ENCODE peak calls at places on chromosome 5, in four cellular contexts. N is psoas muscle; W is CD4-positive, CD25-positive, alpha-beta regulatory T cell; P is suprapubic skin. O is an unnamed sample.
A peak's percentile ranks its signal among the peaks of the same experiment; 100 is the strongest.

GRCh38 chr5:44388504-44389409 is 463 bp downstream of the FGF10 start:
- DNase-seq in N (peak; percentile 12), P (peak; percentile 57), W (no peak), O (no peak)

GRCh38 chr5:155316310-155316709 is 302.8 kb downstream of the KIF4B start:
- DNase-seq in N (no peak), W (no peak), P (no peak), O (no peak)

GRCh38 chr5:98563885-98564653 is 209.4 kb upstream of the RGMB start:
- DNase-seq in W (no peak), P (no peak), N (no peak), O (no peak)

GRCh38 chr5:112174959-112175594 is 244.0 kb downstream of the EPB41L4A start:
- DNase-seq in P (no peak), W (no peak), N (peak; percentile 13), O (no peak)

GRCh38 chr5:6154216-6154615 is 224.1 kb downstream of the MED10 start:
- DNase-seq in W (no peak), N (no peak), P (no peak), O (no peak)

GRCh38 chr5:20286512-20286911 is 298.5 kb upstream of the CDH18 start:
- DNase-seq in W (no peak), P (no peak), N (no peak), O (no peak)

GRCh38 chr5:126695081-126695480 is 81.9 kb upstream of the LMNB1 start:
- DNase-seq in N (no peak), W (no peak), P (no peak), O (no peak)

GRCh38 chr5:179796877-179797608 is 3.3 kb downstream of the LTC4S start:
- DNase-seq in W (no peak), N (no peak), P (no peak), O (no peak)

GRCh38 chr5:153998010-153998409 is 40.7 kb downstream of the FAM114A2 start:
- DNase-seq in P (no peak), W (no peak), N (no peak), O (no peak)

GRCh38 chr5:156819967-156820581 is 30.0 kb upstream of the PPP1R2B start:
- DNase-seq in P (no peak), W (no peak), N (no peak), O (no peak)

GRCh38 chr5:150000990-150001659 is 586 bp downstream of the HMGXB3 start:
- DNase-seq in P (peak; percentile 75), W (peak; percentile 19), N (peak; percentile 46), O (no peak)

GRCh38 chr5:139126711-139127111 is 71.5 kb downstream of the SIL1 start:
- DNase-seq in W (no peak), N (no peak), P (no peak), O (no peak)

GRCh38 chr5:74500037-74500917 is 140.3 kb downstream of the ENC1 start:
- DNase-seq in N (no peak), P (no peak), W (no peak), O (no peak)

GRCh38 chr5:150945501-150945900 is 40.7 kb upstream of the ZNF300 start:
- DNase-seq in P (no peak), N (no peak), W (no peak), O (no peak)

GRCh38 chr5:56383761-56384160 is 150.6 kb upstream of the ANKRD55 start:
- DNase-seq in P (no peak), N (no peak), W (no peak), O (no peak)

GRCh38 chr5:158923799-158924551 is 175.7 kb downstream of the EBF1 start:
- DNase-seq in W (no peak), P (no peak), N (no peak), O (no peak)

GRCh38 chr5:94725142-94725541 is 106.7 kb downstream of the SLF1 start:
- DNase-seq in W (no peak), P (no peak), N (no peak), O (no peak)

GRCh38 chr5:171309526-171310333 is 682 bp downstream of the TLX3 start:
- DNase-seq in P (no peak), N (no peak), W (no peak), O (no peak)

GRCh38 chr5:150503386-150503785 is 4.5 kb upstream of the NDST1 start:
- DNase-seq in N (no peak), W (no peak), P (no peak), O (no peak)

GRCh38 chr5:180020176-180020575 is 51.4 kb downstream of the RNF130 start:
- DNase-seq in N (no peak), W (no peak), P (no peak), O (no peak)

GRCh38 chr5:153896117-153896516 is 142.6 kb downstream of the FAM114A2 start:
- DNase-seq in W (no peak), N (no peak), P (no peak), O (no peak)

GRCh38 chr5:120532835-120533234 is 68.7 kb downstream of the PRR16 start:
- DNase-seq in P (no peak), N (no peak), W (no peak), O (no peak)

GRCh38 chr5:156527611-156528010 is 200.6 kb downstream of the SGCD start:
- DNase-seq in N (no peak), W (no peak), P (no peak), O (no peak)

GRCh38 chr5:11171236-11171635 is 410.2 kb upstream of the DAP start:
- DNase-seq in W (no peak), P (no peak), N (no peak), O (no peak)

GRCh38 chr5:172791291-172791690 is 20.3 kb upstream of the DUSP1 start:
- DNase-seq in P (peak; percentile 63), W (no peak), N (no peak), O (no peak)

GRCh38 chr5:10595305-10595677 is 31.4 kb downstream of the ANKRD33B start:
- DNase-seq in W (no peak), N (no peak), P (no peak), O (no peak)

GRCh38 chr5:88145205-88145602 is 123.4 kb downstream of the TMEM161B start:
- DNase-seq in P (peak; percentile 56), N (no peak), W (no peak), O (no peak)

GRCh38 chr5:5497132-5497748 is 74.8 kb downstream of the ICE1 start:
- DNase-seq in P (no peak), N (peak; percentile 30), W (no peak), O (no peak)

GRCh38 chr5:76196886-76197489 is 113.8 kb downstream of the SV2C start:
- DNase-seq in W (no peak), P (no peak), N (no peak), O (no peak)
- H3K4me3 ChIP-seq in W (no peak overlapping the region), P (no peak overlapping the region), N (no peak overlapping the region), O (no peak overlapping the region)

DNA sequence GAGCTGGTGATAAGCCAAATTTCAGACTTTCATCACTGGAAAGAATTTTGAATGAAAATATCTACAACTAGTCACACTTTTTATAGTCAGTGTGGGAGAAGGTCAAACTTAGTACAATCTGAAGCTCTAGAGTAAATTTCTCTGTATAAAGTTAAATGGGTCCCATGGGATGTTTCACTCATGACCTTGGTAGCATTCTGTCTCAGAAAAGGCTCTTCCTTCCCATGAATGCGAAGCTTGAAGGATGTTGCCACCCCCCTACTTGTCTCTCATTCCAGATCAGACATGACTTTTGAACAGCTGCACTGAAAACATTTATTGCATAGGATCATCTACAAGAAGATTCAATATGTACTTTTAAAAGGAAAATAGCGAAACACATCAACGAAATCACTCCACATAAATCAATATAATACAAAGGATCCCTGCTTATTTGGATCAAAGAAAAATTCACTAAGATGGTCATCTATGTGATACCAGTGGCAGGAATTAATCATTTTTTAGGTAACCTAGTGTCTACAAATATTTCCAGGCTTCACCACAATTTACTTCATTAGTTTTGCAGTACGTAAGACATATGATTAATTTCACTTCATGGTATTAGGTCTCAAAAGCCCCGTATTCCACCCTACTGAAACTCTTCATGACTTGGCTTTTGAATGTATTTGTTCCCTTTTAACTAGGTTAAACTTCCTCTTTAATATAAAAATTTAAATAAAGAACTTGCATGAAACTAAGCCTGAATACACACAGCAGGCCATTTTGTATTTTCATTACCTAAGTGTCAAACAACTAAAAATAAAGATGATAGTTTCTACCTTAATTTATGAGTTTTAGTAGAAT is 4.4 kb downstream of the ST8SIA4 start:
- DNase-seq in W (no peak), P (no peak), N (no peak), O (no peak)
- H3K4me3 ChIP-seq in W (peak overlapping the region; percentile 99), P (no peak overlapping the region), N (no peak overlapping the region), O (no peak overlapping the region)

GRCh38 chr5:1521054-1521453 is 2.7 kb downstream of the LPCAT1 start:
- DNase-seq in P (peak; percentile 34), W (no peak), N (no peak), O (no peak)
- H3K4me3 ChIP-seq in P (no peak overlapping the region), W (no peak overlapping the region), N (no peak overlapping the region), O (no peak overlapping the region)

DNA sequence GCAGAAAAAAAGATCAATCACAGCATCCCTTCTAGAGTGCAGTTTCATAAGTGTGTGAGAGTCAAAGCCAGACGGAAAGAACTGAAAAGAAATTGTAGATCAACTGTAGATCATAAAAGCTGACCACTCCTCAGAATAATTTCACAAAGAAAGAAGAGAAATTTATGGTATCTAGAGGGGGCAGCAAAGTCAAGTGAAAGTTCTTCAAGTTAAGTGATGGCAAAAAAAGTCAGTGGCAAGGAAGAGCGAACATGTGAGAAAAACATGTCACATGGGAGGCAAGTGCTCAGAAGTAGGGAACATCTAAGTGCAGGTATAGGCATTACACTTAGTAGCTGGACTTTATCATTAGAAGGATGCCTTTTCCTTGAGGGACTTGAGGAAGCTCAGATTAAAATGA is 245.1 kb upstream of the ISL1 start:
- DNase-seq in P (no peak), W (no peak), N (no peak), O (no peak)
- H3K4me3 ChIP-seq in P (no peak overlapping the region), W (no peak overlapping the region), N (no peak overlapping the region), O (no peak overlapping the region)